ENCODE peak calls at places on chromosome 13, in five cellular contexts. O, Y, E, K and M are unnamed samples.

GRCh38 chr13:64075543-64076271 is 2660.1 kb upstream of the PCDH20 start:
- DNase-seq in O (no peak), Y (peak; percentile 69), E (no peak), K (peak; percentile 18), M (no peak)

GRCh38 chr13:83121904-83122303 is 760.4 kb downstream of the SLITRK1 start:
- DNase-seq in O (no peak), Y (no peak), E (peak; percentile 36), K (no peak), M (no peak)

GRCh38 chr13:32309812-32310706 is 5.1 kb downstream of the ZAR1L start:
- DNase-seq in O (no peak), Y (no peak), E (peak; percentile 72), K (no peak), M (peak; percentile 52)

GRCh38 chr13:74305876-74306275 is 171.7 kb upstream of the KLF12 start:
- DNase-seq in O (no peak), Y (no peak), E (no peak), K (no peak), M (peak; percentile 58)

GRCh38 chr13:92719868-92720267 is 506.7 kb upstream of the GPC6 start:
- DNase-seq in O (no peak), Y (no peak), E (no peak), K (no peak), M (peak; percentile 80)

GRCh38 chr13:113596321-113597200 is 12.0 kb downstream of the TFDP1 start:
- DNase-seq in O (peak; percentile 24), Y (no peak), E (no peak), K (peak; percentile 14), M (peak; percentile 20)

GRCh38 chr13:57286511-57287098 is 119.6 kb downstream of the PRR20E start:
- DNase-seq in O (no peak), Y (peak; percentile 63), E (no peak), K (no peak), M (peak; percentile 78)

GRCh38 chr13:112783946-112784500 is 94.2 kb downstream of the ATP11A start:
- DNase-seq in O (no peak), Y (no peak), E (no peak), K (peak; percentile 16), M (peak; percentile 54)

GRCh38 chr13:98539655-98540054 is 37.3 kb downstream of the STK24 start:
- DNase-seq in O (no peak), Y (no peak), E (no peak), K (no peak), M (peak; percentile 29)

GRCh38 chr13:77345150-77345780 is 18.4 kb upstream of the MYCBP2 start:
- DNase-seq in O (no peak), Y (no peak), E (no peak), K (no peak), M (no peak)

GRCh38 chr13:44870456-44870929 is 118.8 kb downstream of the NUFIP1 start:
- DNase-seq in O (peak; percentile 95), Y (peak; percentile 62), E (no peak), K (peak; percentile 95), M (no peak)

GRCh38 chr13:59000770-59001169 is 1163.0 kb downstream of the DIAPH3 start:
- DNase-seq in O (no peak), Y (no peak), E (no peak), K (no peak), M (no peak)

GRCh38 chr13:76856141-76856571 is 30.0 kb downstream of the KCTD12 start:
- DNase-seq in O (no peak), Y (no peak), E (peak; percentile 59), K (no peak), M (no peak)

GRCh38 chr13:29038700-29039099 is 218.6 kb downstream of the MTUS2 start:
- DNase-seq in O (no peak), Y (no peak), E (no peak), K (no peak), M (peak; percentile 18)

GRCh38 chr13:62710766-62711165 is 1295.1 kb upstream of the PCDH20 start:
- DNase-seq in O (no peak), Y (no peak), E (no peak), K (no peak), M (no peak)

GRCh38 chr13:47463726-47464125 is 537.3 kb downstream of the SUCLA2 start:
- DNase-seq in O (no peak), Y (no peak), E (peak; percentile 69), K (no peak), M (peak; percentile 57)

GRCh38 chr13:112869202-112870061 is 99.6 kb upstream of the MCF2L start:
- DNase-seq in O (no peak), Y (no peak), E (peak; percentile 33), K (no peak), M (peak; percentile 45)

GRCh38 chr13:94987081-94987480 is 274.7 kb upstream of the SOX21 start:
- DNase-seq in O (no peak), Y (no peak), E (no peak), K (no peak), M (no peak)

GRCh38 chr13:106348032-106348431 is 187.4 kb downstream of the EFNB2 start:
- DNase-seq in O (no peak), Y (no peak), E (peak; percentile 48), K (no peak), M (peak; percentile 53)

GRCh38 chr13:33194820-33195692 is 90.5 kb downstream of the STARD13 start:
- DNase-seq in O (no peak), Y (no peak), E (peak; percentile 96), K (peak; percentile 30), M (no peak)

GRCh38 chr13:92745233-92745632 is 481.4 kb upstream of the GPC6 start:
- DNase-seq in O (no peak), Y (no peak), E (no peak), K (no peak), M (no peak)

GRCh38 chr13:74145249-74145970 is 11.2 kb upstream of the KLF12 start:
- DNase-seq in O (no peak), Y (no peak), E (peak; percentile 91), K (no peak), M (no peak)

GRCh38 chr13:54593504-54593903 is 1564.9 kb downstream of the OLFM4 start:
- DNase-seq in O (no peak), Y (no peak), E (no peak), K (no peak), M (no peak)

GRCh38 chr13:41007359-41008118 is 11.6 kb downstream of the ELF1 start:
- DNase-seq in O (no peak), Y (no peak), E (peak; percentile 30), K (no peak), M (no peak)

GRCh38 chr13:31725841-31726240 is 13.5 kb upstream of the RXFP2 start:
- DNase-seq in O (no peak), Y (no peak), E (no peak), K (no peak), M (no peak)

GRCh38 chr13:53920916-53921315 is 892.3 kb downstream of the OLFM4 start:
- DNase-seq in O (no peak), Y (no peak), E (no peak), K (no peak), M (no peak)

GRCh38 chr13:95250961-95251360 is 50.3 kb downstream of the ABCC4 start:
- DNase-seq in O (no peak), Y (no peak), E (no peak), K (no peak), M (no peak)

GRCh38 chr13:49653478-49653877 is 25.2 kb downstream of the ARL11 start:
- DNase-seq in O (no peak), Y (no peak), E (no peak), K (no peak), M (no peak)

GRCh38 chr13:83672611-83673010 is 209.7 kb downstream of the SLITRK1 start:
- DNase-seq in O (no peak), Y (no peak), E (no peak), K (no peak), M (no peak)

GRCh38 chr13:97319088-97319487 is 97.0 kb downstream of the MBNL2 start:
- DNase-seq in O (peak; percentile 56), Y (no peak), E (peak; percentile 54), K (no peak), M (no peak)

GRCh38 chr13:97322740-97323342 is 100.7 kb downstream of the MBNL2 start:
- DNase-seq in O (no peak), Y (no peak), E (peak; percentile 78), K (no peak), M (no peak)

GRCh38 chr13:97318532-97318931 is 96.4 kb downstream of the MBNL2 start:
- DNase-seq in O (no peak), Y (no peak), E (peak; percentile 34), K (no peak), M (no peak)

GRCh38 chr13:97321616-97322321 is 99.6 kb downstream of the MBNL2 start:
- DNase-seq in O (peak; percentile 48), Y (no peak), E (no peak), K (no peak), M (no peak)

GRCh38 chr13:97321101-97321500 is 99.0 kb downstream of the MBNL2 start:
- DNase-seq in O (no peak), Y (no peak), E (no peak), K (no peak), M (peak; percentile 63)
- H3K27ac ChIP-seq in O (peak overlapping the region; percentile 81), Y (no peak overlapping the region), E (no peak overlapping the region), K (no peak overlapping the region), M (no peak overlapping the region)

DNA sequence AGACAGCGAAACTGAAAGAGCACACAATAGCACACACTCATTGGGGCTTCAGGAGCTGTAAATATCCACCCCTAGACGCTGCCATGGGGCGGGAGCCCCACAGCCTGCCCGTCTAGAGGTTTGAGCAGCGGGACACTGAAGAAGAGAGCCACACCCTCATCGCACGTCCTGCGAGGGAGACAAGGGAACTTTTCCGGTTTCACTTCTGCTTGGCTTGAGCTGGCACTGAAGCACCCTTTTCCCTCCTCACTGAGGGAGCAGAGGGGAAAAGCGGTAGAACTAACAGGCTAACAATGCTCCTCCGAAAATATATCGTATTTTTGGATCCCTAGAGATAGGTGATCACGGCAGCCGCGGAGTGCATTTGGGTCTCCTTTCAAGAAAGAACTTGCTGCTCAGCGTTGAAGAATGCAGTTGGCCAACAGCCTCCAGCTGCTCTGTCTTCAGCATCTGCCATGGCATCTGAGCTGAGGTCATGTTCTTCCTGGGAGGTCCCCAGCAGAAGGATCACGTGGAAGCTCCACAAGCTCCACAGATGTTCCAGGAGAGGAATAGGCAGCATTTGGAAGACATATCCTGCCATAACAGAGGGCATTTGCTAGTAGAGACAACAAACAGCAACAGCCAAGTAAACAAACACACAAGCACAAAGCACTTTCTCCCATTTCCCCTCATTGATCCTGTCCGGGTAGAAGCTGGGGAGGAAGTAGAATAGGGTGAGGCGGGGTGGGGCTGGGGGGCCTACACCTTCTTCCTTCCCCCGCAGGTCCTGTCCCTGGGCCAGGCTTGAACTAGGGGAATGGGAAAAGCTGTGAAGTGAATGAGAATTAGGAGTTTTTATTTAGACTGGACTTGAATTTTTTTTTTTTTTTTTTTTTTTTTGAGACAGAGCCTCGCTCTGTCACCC is 44.8 kb upstream of the ALOX5AP start:
- DNase-seq in O (peak; percentile 85), Y (peak; percentile 63), E (peak; percentile 99), K (peak; percentile 38), M (no peak)
- H3K4me1 ChIP-seq in O (peaks cover 5% of the 10 kb centered on the region), Y (peaks cover 4% of the 10 kb centered on the region), E (peaks cover 9% of the 10 kb centered on the region), K (peaks cover 14% of the 10 kb centered on the region), M (no peaks in the 10 kb centered on the region)

GRCh38 chr13:110907301-110907700 is 7.6 kb downstream of the ANKRD10 start:
- DNase-seq in O (no peak), Y (no peak), E (no peak), K (no peak), M (no peak)
- H3K27ac ChIP-seq in O (peak overlapping the region; percentile 99), Y (peak overlapping the region; percentile 50), E (no peak overlapping the region), K (peak overlapping the region; percentile 78), M (no peak overlapping the region)

DNA sequence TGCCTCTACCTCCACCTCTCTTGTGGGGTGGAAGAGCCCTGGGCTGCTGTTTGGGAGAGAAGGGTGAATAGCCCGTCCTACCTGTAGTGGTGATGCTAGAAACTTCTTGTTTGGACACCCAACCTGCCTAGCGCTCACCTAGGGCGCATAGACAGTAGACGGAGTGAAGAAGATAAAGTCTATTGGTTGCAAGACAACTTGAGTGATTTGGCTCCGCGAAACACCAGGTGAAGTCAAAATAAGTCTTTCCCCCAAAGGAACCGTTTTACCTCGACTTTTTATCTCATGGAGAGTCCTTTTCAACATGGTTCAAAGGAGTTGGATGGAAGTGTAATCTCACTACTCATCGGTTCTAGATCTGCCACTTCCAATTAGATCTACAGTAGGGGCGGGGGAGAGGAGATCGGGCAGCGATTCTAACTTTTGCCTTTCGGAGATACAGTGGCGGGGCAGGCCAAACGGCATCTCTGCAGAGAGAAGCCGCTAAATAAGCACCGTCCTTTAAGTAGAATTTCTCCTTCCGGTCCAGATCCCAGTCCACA is 694 bp upstream of the ZIC5 start:
- DNase-seq in O (no peak), Y (no peak), E (no peak), K (no peak), M (peak; percentile 70)
- H3K4me1 ChIP-seq in O (peaks cover 15% of the 10 kb centered on the region), Y (peaks cover 4% of the 10 kb centered on the region), E (peaks cover 2% of the 10 kb centered on the region), K (peaks cover 38% of the 10 kb centered on the region), M (peaks cover under 1% of the 10 kb centered on the region)